ENCODE peak calls at places on chromosomes 12 and 14, in five cellular contexts. I is PC-3, G is Karpas-422, D is neural progenitor cell, Z is osteoblast. N is an unnamed sample.

GRCh38 chr12:90299121-90299520 is 590.5 kb upstream of the ATP2B1 start:
- DNase-seq in I (no peak), G (no peak), D (no peak), Z (no peak), N (no peak)

GRCh38 chr12:19058235-19059021 is 71.1 kb upstream of the PLEKHA5 start:
- DNase-seq in I (no peak), G (no peak), D (no peak), Z (no peak), N (no peak)

GRCh38 chr12:121005346-121005815 is 10.9 kb downstream of the C12orf43 start:
- DNase-seq in I (peak; percentile 72), G (peak; percentile 80), D (peak; percentile 77), Z (peak; percentile 91), N (peak; percentile 35)

GRCh38 chr12:53067074-53067992 is 11.9 kb downstream of the SPRYD3 start:
- DNase-seq in I (no peak), G (no peak), D (no peak), Z (peak; percentile 86), N (no peak)

GRCh38 chr14:65991124-65991523 is 495.0 kb upstream of the CCDC196 start:
- DNase-seq in I (no peak), G (no peak), D (no peak), Z (no peak), N (no peak)

GRCh38 chr14:22824711-22825359 is 4.9 kb upstream of the MRPL52 start:
- DNase-seq in I (peak; percentile 90), G (no peak), D (no peak), Z (peak; percentile 95), N (peak; percentile 76)

GRCh38 chr12:15563683-15564082 is 225.5 kb downstream of the EPS8 start:
- DNase-seq in I (no peak), G (no peak), D (no peak), Z (peak; percentile 38), N (no peak)

GRCh38 chr14:72142328-72142727 is 210.1 kb downstream of the RGS6 start:
- DNase-seq in I (no peak), G (no peak), D (no peak), Z (no peak), N (no peak)

GRCh38 chr12:110281549-110282342 is 699 bp downstream of the ATP2A2 start:
- DNase-seq in I (peak; percentile 58), G (peak; percentile 76), D (no peak), Z (peak; percentile 95), N (peak; percentile 70)

GRCh38 chr14:64715628-64716412 is 11.6 kb downstream of the PLEKHG3 start:
- DNase-seq in I (no peak), G (no peak), D (peak; percentile 65), Z (no peak), N (no peak)

GRCh38 chr12:110269622-110270124 is 11.4 kb upstream of the ATP2A2 start:
- DNase-seq in I (peak; percentile 91), G (no peak), D (no peak), Z (peak; percentile 92), N (no peak)

GRCh38 chr12:19288603-19289244 is 150.6 kb upstream of the AEBP2 start:
- DNase-seq in I (peak; percentile 61), G (peak; percentile 75), D (peak; percentile 37), Z (peak; percentile 70), N (peak; percentile 39)

GRCh38 chr12:85733441-85733840 is 102.8 kb downstream of the RASSF9 start:
- DNase-seq in I (peak; percentile 12), G (no peak), D (no peak), Z (no peak), N (no peak)

GRCh38 chr12:26188641-26189040 is 6.7 kb upstream of the SSPN start:
- DNase-seq in I (no peak), G (no peak), D (no peak), Z (no peak), N (no peak)

GRCh38 chr14:104876251-104876699 is 11.2 kb downstream of the CEP170B start:
- DNase-seq in I (peak; percentile 60), G (peak; percentile 85), D (peak; percentile 40), Z (peak; percentile 91), N (peak; percentile 43)

GRCh38 chr14:77120771-77121743 is 20.5 kb downstream of the ZDHHC22 start:
- DNase-seq in I (no peak), G (peak; percentile 96), D (no peak), Z (peak; percentile 17), N (peak; percentile 95)

GRCh38 chr12:33431648-33432047 is 8.0 kb downstream of the SYT10 start:
- DNase-seq in I (peak; percentile 61), G (no peak), D (no peak), Z (no peak), N (no peak)

GRCh38 chr12:104691661-104692334 is 235.1 kb downstream of the CHST11 start:
- DNase-seq in I (no peak), G (no peak), D (no peak), Z (no peak), N (no peak)

GRCh38 chr12:501722-502447 is 42.1 kb downstream of the B4GALNT3 start:
- DNase-seq in I (no peak), G (no peak), D (no peak), Z (no peak), N (no peak)

DNA sequence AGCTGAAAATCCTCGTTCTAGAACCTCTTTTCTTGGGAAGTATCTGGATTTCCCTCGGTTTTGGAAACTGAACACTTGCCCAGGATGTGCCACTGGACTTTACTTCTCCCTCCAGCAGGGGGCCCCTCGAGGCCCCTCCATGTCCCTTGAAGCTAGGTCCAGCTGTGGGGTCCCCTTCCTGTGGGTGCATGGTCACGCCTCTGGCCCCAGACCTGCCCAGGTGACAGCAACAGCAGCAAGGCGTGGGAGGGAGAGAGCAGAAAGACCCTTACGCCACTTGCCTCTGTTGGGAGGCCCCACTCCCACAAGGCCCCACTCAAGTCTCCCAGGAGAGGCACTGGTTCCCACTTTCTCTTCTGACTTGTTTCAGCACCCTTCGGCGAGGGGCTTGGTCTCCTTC is 3.1 kb downstream of the SLC25A29 start:
- DNase-seq in I (peak; percentile 21), G (peak; percentile 61), D (peak; percentile 46), Z (peak; percentile 95), N (peak; percentile 25)
- H3K79me2 ChIP-seq in I (peaks cover 17% of the 10 kb centered on the region), G (no peaks in the 10 kb centered on the region), D (peaks cover 98% of the 10 kb centered on the region), Z (no peaks in the 10 kb centered on the region), N (no peaks in the 10 kb centered on the region)

GRCh38 chr12:106114084-106115068 is 24.4 kb downstream of the NUAK1 start:
- DNase-seq in I (peak; percentile 62), G (no peak), D (no peak), Z (no peak), N (no peak)
- H2AFZ ChIP-seq in I (no peak overlapping the region), G (no peak overlapping the region), D (no peak overlapping the region), Z (no peak overlapping the region), N (no peak overlapping the region)

GRCh38 chr14:88004637-88005036 is 298 bp upstream of the GPR65 start:
- DNase-seq in I (no peak), G (no peak), D (no peak), Z (no peak), N (peak; percentile 39)
- H3K4me2 ChIP-seq in I (no peak overlapping the region), G (peak overlapping the region; percentile 71), D (no peak overlapping the region), Z (no peak overlapping the region), N (peak overlapping the region; percentile 73)

DNA sequence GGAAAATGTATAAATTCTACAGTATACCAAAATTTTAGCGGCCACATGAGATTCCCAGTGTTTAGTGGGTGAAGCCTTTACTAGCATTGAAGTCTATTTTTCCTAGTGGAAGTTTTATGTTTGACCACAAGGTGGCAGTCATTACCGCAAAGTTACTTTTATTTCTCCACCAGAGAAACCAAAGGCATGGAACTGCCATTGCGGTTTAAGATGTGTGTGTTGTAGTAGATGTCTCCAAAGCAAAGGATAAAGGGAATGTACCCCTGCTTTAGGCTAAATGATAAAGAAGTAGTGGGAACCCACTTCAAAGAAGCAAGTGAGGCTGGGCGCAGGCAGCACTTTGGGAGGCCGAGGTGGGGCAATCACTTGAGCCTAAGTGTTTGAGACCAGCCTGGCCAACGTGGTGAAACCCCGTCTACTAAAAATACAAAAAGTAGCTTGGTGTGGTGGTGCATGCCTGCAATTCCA is 140.5 kb downstream of the PRKCH start:
- DNase-seq in I (peak; percentile 97), G (peak; percentile 92), D (peak; percentile 71), Z (peak; percentile 88), N (peak; percentile 80)
- H3K79me2 ChIP-seq in I (peaks cover 5% of the 10 kb centered on the region), G (no peaks in the 10 kb centered on the region), D (no peaks in the 10 kb centered on the region), Z (peaks cover 25% of the 10 kb centered on the region), N (no peaks in the 10 kb centered on the region)

GRCh38 chr14:32469388-32470160 is 140.5 kb downstream of the AKAP6 start:
- DNase-seq in I (peak; percentile 67), G (peak; percentile 78), D (peak; percentile 49), Z (no peak), N (peak; percentile 31)

GRCh38 chr14:32472512-32473472 is 143.7 kb downstream of the AKAP6 start:
- DNase-seq in I (peak; percentile 60), G (no peak), D (peak; percentile 7), Z (peak; percentile 22), N (no peak)

GRCh38 chr14:32470161-32470705 is 141.1 kb downstream of the AKAP6 start:
- DNase-seq in I (peak; percentile 56), G (no peak), D (no peak), Z (no peak), N (no peak)

GRCh38 chr14:32472081-32472480 is 143.0 kb downstream of the AKAP6 start:
- DNase-seq in I (no peak), G (no peak), D (no peak), Z (no peak), N (no peak)

DNA sequence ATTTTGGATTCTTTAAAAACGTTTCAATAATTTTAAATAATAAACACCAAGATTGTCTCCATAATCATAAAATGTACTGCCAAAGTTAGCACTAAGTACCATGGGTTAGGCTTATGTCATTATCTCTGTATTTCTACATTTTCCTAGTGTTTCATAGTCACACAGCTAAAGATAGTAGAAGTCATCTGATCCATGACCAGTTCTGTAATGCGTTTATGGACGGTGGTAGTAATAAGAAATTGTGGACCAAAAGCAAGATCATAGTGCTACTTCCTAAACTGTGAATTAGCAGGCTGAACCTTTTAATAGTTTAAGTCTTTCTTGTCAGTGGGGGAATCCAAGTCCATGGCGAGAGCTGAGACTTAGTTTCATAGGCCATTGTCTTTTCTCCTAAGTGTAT is 142.1 kb downstream of the AKAP6 start:
- DNase-seq in I (no peak), G (no peak), D (no peak), Z (no peak), N (no peak)
- H2AFZ ChIP-seq in I (no peak overlapping the region), G (no peak overlapping the region), D (no peak overlapping the region), Z (no peak overlapping the region), N (no peak overlapping the region)

N was measured in OCI-LY7.